ENCODE peak calls at places on chromosomes 5 and 9, in eight cellular contexts. One of them, this sample, is unnamed.
A peak's percentile ranks its signal among the peaks of the same experiment; 100 is the strongest.

GRCh38 chr5:172293054-172293744 is 9.6 kb upstream of the UBTD2 start:
- DNase-seq in sigmoid colon: peak; percentile 88
- DNase-seq in right lobe of liver: peak; percentile 70
- DNase-seq in body of pancreas: peak; percentile 70
- DNase-seq in heart left ventricle: peak; percentile 64
- DNase-seq in astrocyte: peak; percentile 43
- DNase-seq in vagina: no peak
- DNase-seq in left lung: peak; percentile 74
- DNase-seq in this sample: peak; percentile 65

GRCh38 chr5:139282195-139282557 is 11.4 kb upstream of the MATR3 start:
- DNase-seq in sigmoid colon: no peak
- DNase-seq in left lung: no peak
- DNase-seq in body of pancreas: no peak
- DNase-seq in heart left ventricle: no peak
- DNase-seq in right lobe of liver: no peak
- DNase-seq in astrocyte: peak; percentile 45
- DNase-seq in vagina: no peak
- DNase-seq in this sample: peak; percentile 65

GRCh38 chr5:10557747-10558295 is 6.0 kb upstream of the ANKRD33B start:
- DNase-seq in astrocyte: no peak
- DNase-seq in sigmoid colon: peak; percentile 33
- DNase-seq in right lobe of liver: no peak
- DNase-seq in vagina: no peak
- DNase-seq in left lung: no peak
- DNase-seq in heart left ventricle: no peak
- DNase-seq in body of pancreas: no peak
- DNase-seq in this sample: no peak

GRCh38 chr5:161286066-161286655 is 260.4 kb downstream of the GABRB2 start:
- DNase-seq in vagina: no peak
- DNase-seq in astrocyte: no peak
- DNase-seq in heart left ventricle: no peak
- DNase-seq in body of pancreas: no peak
- DNase-seq in sigmoid colon: no peak
- DNase-seq in right lobe of liver: no peak
- DNase-seq in left lung: no peak
- DNase-seq in this sample: no peak

GRCh38 chr5:164175083-164175482 is 669.7 kb downstream of the MAT2B start:
- DNase-seq in right lobe of liver: no peak
- DNase-seq in left lung: no peak
- DNase-seq in astrocyte: peak; percentile 83
- DNase-seq in heart left ventricle: no peak
- DNase-seq in sigmoid colon: no peak
- DNase-seq in vagina: no peak
- DNase-seq in body of pancreas: no peak
- DNase-seq in this sample: peak; percentile 23

GRCh38 chr9:136363606-136364368 is at the start of gene DNLZ:
- DNase-seq in left lung: peak; percentile 83
- DNase-seq in vagina: no peak
- DNase-seq in right lobe of liver: peak; percentile 88
- DNase-seq in sigmoid colon: peak; percentile 93
- DNase-seq in heart left ventricle: peak; percentile 88
- DNase-seq in body of pancreas: peak; percentile 87
- DNase-seq in astrocyte: peak; percentile 41
- DNase-seq in this sample: peak; percentile 47

GRCh38 chr5:141848771-141849370 is 29.3 kb downstream of the PCDH1 start:
- DNase-seq in body of pancreas: peak; percentile 72
- DNase-seq in right lobe of liver: no peak
- DNase-seq in left lung: peak; percentile 80
- DNase-seq in vagina: no peak
- DNase-seq in sigmoid colon: peak; percentile 75
- DNase-seq in astrocyte: peak; percentile 62
- DNase-seq in heart left ventricle: no peak
- DNase-seq in this sample: peak; percentile 97

GRCh38 chr5:6728011-6728794 is 15.0 kb downstream of the TENT4A start:
- DNase-seq in body of pancreas: no peak
- DNase-seq in right lobe of liver: no peak
- DNase-seq in heart left ventricle: no peak
- DNase-seq in left lung: no peak
- DNase-seq in vagina: no peak
- DNase-seq in astrocyte: no peak
- DNase-seq in sigmoid colon: no peak
- DNase-seq in this sample: no peak

GRCh38 chr5:77935516-77936364 is 159.6 kb upstream of the TBCA start:
- DNase-seq in right lobe of liver: no peak
- DNase-seq in left lung: no peak
- DNase-seq in vagina: no peak
- DNase-seq in sigmoid colon: no peak
- DNase-seq in astrocyte: peak; percentile 6
- DNase-seq in heart left ventricle: no peak
- DNase-seq in body of pancreas: no peak
- DNase-seq in this sample: no peak

GRCh38 chr9:72402744-72403143 is 37.7 kb upstream of the ZFAND5 start:
- DNase-seq in vagina: no peak
- DNase-seq in body of pancreas: no peak
- DNase-seq in sigmoid colon: no peak
- DNase-seq in astrocyte: no peak
- DNase-seq in left lung: no peak
- DNase-seq in right lobe of liver: no peak
- DNase-seq in heart left ventricle: no peak
- DNase-seq in this sample: no peak

GRCh38 chr5:74334434-74335364 is 305.8 kb downstream of the ENC1 start:
- DNase-seq in right lobe of liver: no peak
- DNase-seq in astrocyte: no peak
- DNase-seq in body of pancreas: no peak
- DNase-seq in vagina: no peak
- DNase-seq in left lung: no peak
- DNase-seq in sigmoid colon: no peak
- DNase-seq in heart left ventricle: no peak
- DNase-seq in this sample: no peak

GRCh38 chr9:123251741-123252140 is 16.6 kb downstream of the STRBP start:
- DNase-seq in left lung: no peak
- DNase-seq in heart left ventricle: no peak
- DNase-seq in body of pancreas: no peak
- DNase-seq in vagina: no peak
- DNase-seq in sigmoid colon: no peak
- DNase-seq in astrocyte: no peak
- DNase-seq in right lobe of liver: no peak
- DNase-seq in this sample: no peak

GRCh38 chr5:129960831-129961230 is 56.6 kb downstream of the CHSY3 start:
- DNase-seq in right lobe of liver: no peak
- DNase-seq in sigmoid colon: no peak
- DNase-seq in astrocyte: no peak
- DNase-seq in heart left ventricle: no peak
- DNase-seq in vagina: no peak
- DNase-seq in body of pancreas: no peak
- DNase-seq in left lung: no peak
- DNase-seq in this sample: no peak

GRCh38 chr5:168324864-168325615 is 33.6 kb downstream of the WWC1 start:
- DNase-seq in astrocyte: peak; percentile 40
- DNase-seq in sigmoid colon: no peak
- DNase-seq in vagina: no peak
- DNase-seq in body of pancreas: peak; percentile 37
- DNase-seq in heart left ventricle: no peak
- DNase-seq in left lung: no peak
- DNase-seq in right lobe of liver: no peak
- DNase-seq in this sample: peak; percentile 94

GRCh38 chr5:173812811-173813550 is 75.2 kb upstream of the CPEB4 start:
- DNase-seq in right lobe of liver: no peak
- DNase-seq in astrocyte: peak; percentile 37
- DNase-seq in left lung: no peak
- DNase-seq in sigmoid colon: no peak
- DNase-seq in heart left ventricle: no peak
- DNase-seq in vagina: no peak
- DNase-seq in body of pancreas: no peak
- DNase-seq in this sample: peak; percentile 45

GRCh38 chr5:167916261-167916660 is 375.2 kb upstream of the WWC1 start:
- DNase-seq in astrocyte: peak; percentile 90
- DNase-seq in left lung: no peak
- DNase-seq in sigmoid colon: no peak
- DNase-seq in body of pancreas: no peak
- DNase-seq in heart left ventricle: no peak
- DNase-seq in vagina: no peak
- DNase-seq in right lobe of liver: no peak
- DNase-seq in this sample: no peak

GRCh38 chr5:80318212-80318611 is 1.6 kb upstream of the SPZ1 start:
- DNase-seq in heart left ventricle: no peak
- DNase-seq in left lung: no peak
- DNase-seq in body of pancreas: no peak
- DNase-seq in right lobe of liver: no peak
- DNase-seq in vagina: no peak
- DNase-seq in astrocyte: peak; percentile 16
- DNase-seq in sigmoid colon: no peak
- DNase-seq in this sample: no peak

GRCh38 chr5:108415726-108416125 is 33.8 kb upstream of the FBXL17 start:
- DNase-seq in body of pancreas: no peak
- DNase-seq in heart left ventricle: no peak
- DNase-seq in left lung: no peak
- DNase-seq in vagina: no peak
- DNase-seq in sigmoid colon: no peak
- DNase-seq in astrocyte: no peak
- DNase-seq in right lobe of liver: no peak
- DNase-seq in this sample: peak; percentile 42
- H3K4me3 ChIP-seq in body of pancreas: no peak overlapping the region
- H3K4me3 ChIP-seq in heart left ventricle: no peak overlapping the region
- H3K4me3 ChIP-seq in left lung: no peak overlapping the region
- H3K4me3 ChIP-seq in vagina: no peak overlapping the region
- H3K4me3 ChIP-seq in sigmoid colon: no peak overlapping the region
- H3K4me3 ChIP-seq in astrocyte: no peak overlapping the region
- H3K4me3 ChIP-seq in right lobe of liver: no peak overlapping the region
- H3K4me3 ChIP-seq in this sample: no peak overlapping the region

DNA sequence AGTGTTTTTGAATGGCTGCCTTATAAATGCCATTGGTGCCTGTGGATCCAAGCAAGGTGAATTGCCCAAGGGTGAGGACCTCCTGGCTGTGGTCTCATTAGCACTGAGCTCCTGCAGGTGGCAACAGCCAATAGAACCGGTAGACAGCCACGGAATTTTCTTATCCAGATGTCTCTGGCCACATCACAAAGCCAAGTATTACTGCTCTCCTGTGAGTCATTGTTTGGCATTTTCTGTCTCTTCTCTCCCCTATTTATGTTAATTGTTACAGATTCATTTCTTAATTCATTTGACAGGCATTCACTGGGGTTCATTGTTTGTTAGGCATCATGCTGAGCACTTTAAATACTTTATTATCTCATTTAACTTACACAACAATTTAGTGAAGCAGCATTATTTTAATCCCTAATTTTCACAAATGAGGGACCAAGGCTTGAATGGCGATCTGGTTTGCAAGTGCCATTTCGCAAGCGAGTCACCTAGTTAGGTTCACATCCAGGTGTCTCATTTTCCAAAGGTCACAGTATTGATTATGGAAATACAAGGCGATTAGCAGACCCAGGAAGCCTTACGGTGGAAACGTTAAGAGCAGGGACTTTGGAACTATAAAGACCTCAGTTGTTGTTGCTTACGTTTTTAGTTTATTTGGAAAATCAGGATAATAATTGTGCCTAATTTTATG is 58.2 kb upstream of the DPYSL3 start:
- DNase-seq in body of pancreas: no peak
- DNase-seq in vagina: no peak
- DNase-seq in left lung: no peak
- DNase-seq in sigmoid colon: no peak
- DNase-seq in right lobe of liver: no peak
- DNase-seq in astrocyte: peak; percentile 98
- DNase-seq in heart left ventricle: no peak
- DNase-seq in this sample: peak; percentile 62
- H3K36me3 ChIP-seq in body of pancreas: no peaks in the 10 kb centered on the region
- H3K36me3 ChIP-seq in vagina: no peaks in the 10 kb centered on the region
- H3K36me3 ChIP-seq in left lung: no peaks in the 10 kb centered on the region
- H3K36me3 ChIP-seq in sigmoid colon: no peaks in the 10 kb centered on the region
- H3K36me3 ChIP-seq in right lobe of liver: no peaks in the 10 kb centered on the region
- H3K36me3 ChIP-seq in astrocyte: no peaks in the 10 kb centered on the region
- H3K36me3 ChIP-seq in heart left ventricle: no peaks in the 10 kb centered on the region
- H3K36me3 ChIP-seq in this sample: no peaks in the 10 kb centered on the region

GRCh38 chr9:132644251-132644650 is 25.5 kb downstream of the DDX31 start:
- DNase-seq in left lung: no peak
- DNase-seq in heart left ventricle: no peak
- DNase-seq in right lobe of liver: no peak
- DNase-seq in body of pancreas: no peak
- DNase-seq in vagina: no peak
- DNase-seq in sigmoid colon: no peak
- DNase-seq in astrocyte: no peak
- DNase-seq in this sample: no peak
- TF ChIP-seq CTCF in left lung: no peak
- TF ChIP-seq CTCF in heart left ventricle: no peak
- TF ChIP-seq CTCF in right lobe of liver: no peak
- TF ChIP-seq CTCF in body of pancreas: no peak
- TF ChIP-seq CTCF in vagina: no peak
- TF ChIP-seq CTCF in sigmoid colon: no peak
- TF ChIP-seq CTCF in astrocyte: peak; percentile 30
- TF ChIP-seq CTCF in this sample: no peak

GRCh38 chr5:69454460-69455249 is 37.9 kb upstream of the OCLN start:
- DNase-seq in left lung: no peak
- DNase-seq in astrocyte: no peak
- DNase-seq in body of pancreas: no peak
- DNase-seq in sigmoid colon: no peak
- DNase-seq in right lobe of liver: no peak
- DNase-seq in heart left ventricle: no peak
- DNase-seq in vagina: no peak
- DNase-seq in this sample: no peak

GRCh38 chr5:69449511-69449910 is 34.6 kb downstream of the MARVELD2 start:
- DNase-seq in vagina: no peak
- DNase-seq in left lung: no peak
- DNase-seq in right lobe of liver: no peak
- DNase-seq in body of pancreas: no peak
- DNase-seq in heart left ventricle: no peak
- DNase-seq in astrocyte: no peak
- DNase-seq in sigmoid colon: no peak
- DNase-seq in this sample: no peak

GRCh38 chr5:69450116-69450515 is 35.2 kb downstream of the MARVELD2 start:
- DNase-seq in right lobe of liver: no peak
- DNase-seq in astrocyte: peak; percentile 96
- DNase-seq in sigmoid colon: no peak
- DNase-seq in heart left ventricle: no peak
- DNase-seq in vagina: no peak
- DNase-seq in left lung: no peak
- DNase-seq in body of pancreas: no peak
- DNase-seq in this sample: peak; percentile 100

DNA sequence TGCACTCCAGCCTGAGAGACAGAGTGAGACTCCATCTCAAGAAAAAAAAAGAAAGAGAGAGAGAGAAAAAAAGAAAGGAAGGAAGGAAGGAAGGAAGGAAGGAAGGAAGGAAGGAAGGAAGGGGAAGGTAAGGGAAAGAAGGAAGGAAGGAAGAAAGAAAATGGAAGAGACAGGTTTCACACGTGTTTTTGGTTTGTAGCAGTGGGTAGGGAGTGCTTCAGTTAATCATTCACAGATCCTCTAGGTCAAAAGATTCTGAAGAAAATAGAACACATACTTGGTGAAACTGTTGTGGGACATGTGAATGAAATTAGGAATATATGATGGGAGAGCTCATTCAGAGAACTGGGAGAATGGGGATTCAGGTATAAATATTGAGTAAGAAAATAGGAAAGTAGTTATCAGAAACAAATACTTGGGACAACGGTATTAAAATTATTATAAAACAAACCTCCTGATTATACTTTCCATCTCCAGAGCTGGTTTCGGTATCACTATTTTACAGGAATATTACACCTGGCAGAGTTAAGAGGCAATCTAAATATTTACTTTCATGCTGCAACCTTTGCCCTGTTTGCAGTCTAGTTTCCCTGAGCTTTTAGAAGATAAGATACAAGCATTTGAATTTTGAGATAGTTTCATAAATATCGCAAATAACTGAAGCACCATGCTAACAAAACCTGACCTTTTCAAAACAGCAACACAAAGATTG is 37.2 kb downstream of the MARVELD2 start:
- DNase-seq in sigmoid colon: no peak
- DNase-seq in vagina: no peak
- DNase-seq in heart left ventricle: no peak
- DNase-seq in body of pancreas: no peak
- DNase-seq in left lung: no peak
- DNase-seq in astrocyte: no peak
- DNase-seq in right lobe of liver: no peak
- DNase-seq in this sample: no peak
- H3K4me3 ChIP-seq in sigmoid colon: no peak overlapping the region
- H3K4me3 ChIP-seq in vagina: no peak overlapping the region
- H3K4me3 ChIP-seq in heart left ventricle: no peak overlapping the region
- H3K4me3 ChIP-seq in body of pancreas: no peak overlapping the region
- H3K4me3 ChIP-seq in left lung: no peak overlapping the region
- H3K4me3 ChIP-seq in astrocyte: no peak overlapping the region
- H3K4me3 ChIP-seq in right lobe of liver: peak overlapping the region; percentile 9
- H3K4me3 ChIP-seq in this sample: no peak overlapping the region